ENCODE peak calls at places on chromosomes 4 and X, in four cellular contexts. E is mesendoderm; J is stimulated activated naive B cell treated with anti-CD40 and anti-IgM and Interleukin-4, amounts not matched to agents 10 μg/mL and 1 μg/mL and 100 μg/mL, for 72 hours; R is WTC11. Z is an unnamed sample.

GRCh38 chr4:37825943-37826281 is 574 bp upstream of the PGM2 start:
- DNase-seq in J (no peak), E (no peak), R (no peak), Z (no peak)

GRCh38 chr4:108980455-108981239 is 217.8 kb upstream of the ETNPPL start:
- DNase-seq in J (no peak), E (no peak), R (no peak), Z (no peak)

GRCh38 chrX:6777211-6778002 is 242.5 kb upstream of the VCX3A start:
- DNase-seq in R (no peak), J (no peak), E (no peak), Z (no peak)

GRCh38 chrX:153725039-153725831 is 579 bp downstream of the ABCD1 start:
- DNase-seq in R (peak; percentile 15), E (peak; percentile 51), J (no peak), Z (no peak)

GRCh38 chrX:12949927-12950656 is 24.8 kb upstream of the TMSB4X start:
- DNase-seq in E (no peak), R (no peak), J (peak; percentile 86), Z (peak; percentile 72)

GRCh38 chrX:44974462-44974861 is 101.5 kb downstream of the KDM6A start:
- DNase-seq in R (no peak), E (no peak), J (no peak), Z (no peak)

GRCh38 chr4:2352171-2352570 is 66.3 kb downstream of the ZFYVE28 start:
- DNase-seq in J (no peak), R (no peak), E (no peak), Z (no peak)

GRCh38 chrX:134520860-134521390 is 61.0 kb downstream of the HPRT1 start:
- DNase-seq in E (peak; percentile 89), J (no peak), R (peak; percentile 35), Z (peak; percentile 73)

GRCh38 chrX:53594354-53594753 is 92.2 kb downstream of the HUWE1 start:
- DNase-seq in J (no peak), E (no peak), R (no peak), Z (no peak)

GRCh38 chrX:145003443-145003842 is 243.9 kb upstream of the SPANXN1 start:
- DNase-seq in J (no peak), R (no peak), E (no peak), Z (no peak)

GRCh38 chr4:36165256-36166005 is 78.9 kb downstream of the ARAP2 start:
- DNase-seq in J (no peak), R (no peak), E (no peak), Z (no peak)

GRCh38 chrX:136065044-136065671 is 79.9 kb downstream of the SLC9A6 start:
- DNase-seq in E (peak; percentile 6), J (no peak), R (no peak), Z (no peak)

GRCh38 chr4:73891739-73892405 is 22.7 kb downstream of the CXCL1 start:
- DNase-seq in E (no peak), R (no peak), J (no peak), Z (no peak)

GRCh38 chr4:24417206-24417605 is 167.1 kb downstream of the DHX15 start:
- DNase-seq in J (no peak), R (no peak), E (no peak), Z (no peak)

GRCh38 chrX:57951666-57952319 is 41.5 kb upstream of the ZXDA start:
- DNase-seq in R (no peak), E (no peak), J (peak; percentile 7), Z (no peak)

GRCh38 chr4:52507774-52508173 is 151.3 kb downstream of the USP46 start:
- DNase-seq in R (no peak), E (no peak), J (no peak), Z (no peak)

GRCh38 chr4:6368096-6368495 is 98.4 kb downstream of the WFS1 start:
- DNase-seq in J (no peak), E (no peak), R (no peak), Z (no peak)

GRCh38 chrX:139222511-139223200 is 307.9 kb upstream of the F9 start:
- DNase-seq in E (no peak), J (no peak), R (no peak), Z (no peak)

GRCh38 chrX:132957211-132958085 is 981 bp downstream of the HS6ST2 start:
- DNase-seq in J (no peak), R (peak; percentile 54), E (peak; percentile 56), Z (no peak)

Z was measured in NCI-H2227 treated with DMSO at 0.1 percent for 48 hours.